ENCODE peak calls at places on chromosome 20, in ten cellular contexts. One of them, this sample, is unnamed.

GRCh38 chr20:62020935-62021701 is 44.6 kb downstream of the TAF4 start:
- DNase-seq in iris pigment epithelial cell: peak
- DNase-seq in spleen: no peak
- DNase-seq in stimulated activated CD4-positive, alpha-beta T cell treated with anti-CD3 and anti-CD28 coated beads, TNF-alpha, amount 100 ng/mL, for 48 hours: no peak
- DNase-seq in activated CD8-positive, alpha-beta T cell treated with anti-CD3 and anti-CD28 coated beads for 36 hours: no peak
- DNase-seq in NT2/D1: no peak
- DNase-seq in endothelial cell: no peak
- DNase-seq in NCI-H774: no peak
- DNase-seq in GM03348: peak
- DNase-seq in GDM1: no peak
- DNase-seq in this sample: no peak

GRCh38 chr20:57432874-57433491 is 41.8 kb downstream of the RBM38 start:
- DNase-seq in iris pigment epithelial cell: no peak
- DNase-seq in spleen: peak
- DNase-seq in stimulated activated CD4-positive, alpha-beta T cell treated with anti-CD3 and anti-CD28 coated beads, TNF-alpha, amount 100 ng/mL, for 48 hours: peak
- DNase-seq in activated CD8-positive, alpha-beta T cell treated with anti-CD3 and anti-CD28 coated beads for 36 hours: peak
- DNase-seq in NT2/D1: no peak
- DNase-seq in endothelial cell: no peak
- DNase-seq in NCI-H774: no peak
- DNase-seq in GM03348: no peak
- DNase-seq in GDM1: peak
- DNase-seq in this sample: peak

GRCh38 chr20:12058201-12058600 is 140.5 kb downstream of the BTBD3 start:
- DNase-seq in iris pigment epithelial cell: peak
- DNase-seq in spleen: no peak
- DNase-seq in stimulated activated CD4-positive, alpha-beta T cell treated with anti-CD3 and anti-CD28 coated beads, TNF-alpha, amount 100 ng/mL, for 48 hours: no peak
- DNase-seq in activated CD8-positive, alpha-beta T cell treated with anti-CD3 and anti-CD28 coated beads for 36 hours: no peak
- DNase-seq in NT2/D1: no peak
- DNase-seq in endothelial cell: no peak
- DNase-seq in NCI-H774: no peak
- DNase-seq in GM03348: no peak
- DNase-seq in GDM1: no peak
- DNase-seq in this sample: no peak

GRCh38 chr20:20837574-20838021 is 125.2 kb upstream of the RALGAPA2 start:
- DNase-seq in iris pigment epithelial cell: peak
- DNase-seq in spleen: no peak
- DNase-seq in stimulated activated CD4-positive, alpha-beta T cell treated with anti-CD3 and anti-CD28 coated beads, TNF-alpha, amount 100 ng/mL, for 48 hours: peak
- DNase-seq in activated CD8-positive, alpha-beta T cell treated with anti-CD3 and anti-CD28 coated beads for 36 hours: peak
- DNase-seq in NT2/D1: peak
- DNase-seq in endothelial cell: peak
- DNase-seq in NCI-H774: peak
- DNase-seq in GM03348: peak
- DNase-seq in GDM1: peak
- DNase-seq in this sample: peak

GRCh38 chr20:50558483-50558925 is 48.3 kb downstream of the PTPN1 start:
- DNase-seq in iris pigment epithelial cell: peak
- DNase-seq in spleen: no peak
- DNase-seq in stimulated activated CD4-positive, alpha-beta T cell treated with anti-CD3 and anti-CD28 coated beads, TNF-alpha, amount 100 ng/mL, for 48 hours: no peak
- DNase-seq in activated CD8-positive, alpha-beta T cell treated with anti-CD3 and anti-CD28 coated beads for 36 hours: no peak
- DNase-seq in NT2/D1: no peak
- DNase-seq in endothelial cell: no peak
- DNase-seq in NCI-H774: no peak
- DNase-seq in GM03348: no peak
- DNase-seq in GDM1: no peak
- DNase-seq in this sample: no peak

GRCh38 chr20:19851863-19852262 is 93.8 kb downstream of the RIN2 start:
- DNase-seq in iris pigment epithelial cell: no peak
- DNase-seq in spleen: no peak
- DNase-seq in stimulated activated CD4-positive, alpha-beta T cell treated with anti-CD3 and anti-CD28 coated beads, TNF-alpha, amount 100 ng/mL, for 48 hours: no peak
- DNase-seq in activated CD8-positive, alpha-beta T cell treated with anti-CD3 and anti-CD28 coated beads for 36 hours: no peak
- DNase-seq in NT2/D1: no peak
- DNase-seq in endothelial cell: no peak
- DNase-seq in NCI-H774: no peak
- DNase-seq in GM03348: no peak
- DNase-seq in GDM1: no peak
- DNase-seq in this sample: no peak

GRCh38 chr20:7926767-7927166 is 13.5 kb downstream of the HAO1 start:
- DNase-seq in iris pigment epithelial cell: peak
- DNase-seq in spleen: no peak
- DNase-seq in stimulated activated CD4-positive, alpha-beta T cell treated with anti-CD3 and anti-CD28 coated beads, TNF-alpha, amount 100 ng/mL, for 48 hours: no peak
- DNase-seq in activated CD8-positive, alpha-beta T cell treated with anti-CD3 and anti-CD28 coated beads for 36 hours: peak
- DNase-seq in NT2/D1: no peak
- DNase-seq in endothelial cell: no peak
- DNase-seq in NCI-H774: no peak
- DNase-seq in GM03348: peak
- DNase-seq in GDM1: no peak
- DNase-seq in this sample: no peak

GRCh38 chr20:571754-572331 is 28.3 kb upstream of the CSNK2A1 start:
- DNase-seq in iris pigment epithelial cell: no peak
- DNase-seq in spleen: no peak
- DNase-seq in stimulated activated CD4-positive, alpha-beta T cell treated with anti-CD3 and anti-CD28 coated beads, TNF-alpha, amount 100 ng/mL, for 48 hours: no peak
- DNase-seq in activated CD8-positive, alpha-beta T cell treated with anti-CD3 and anti-CD28 coated beads for 36 hours: no peak
- DNase-seq in NT2/D1: no peak
- DNase-seq in endothelial cell: peak
- DNase-seq in NCI-H774: no peak
- DNase-seq in GM03348: peak
- DNase-seq in GDM1: no peak
- DNase-seq in this sample: no peak

GRCh38 chr20:36149469-36149868 is 5.1 kb upstream of the EPB41L1 start:
- DNase-seq in iris pigment epithelial cell: no peak
- DNase-seq in spleen: no peak
- DNase-seq in stimulated activated CD4-positive, alpha-beta T cell treated with anti-CD3 and anti-CD28 coated beads, TNF-alpha, amount 100 ng/mL, for 48 hours: no peak
- DNase-seq in activated CD8-positive, alpha-beta T cell treated with anti-CD3 and anti-CD28 coated beads for 36 hours: no peak
- DNase-seq in NT2/D1: no peak
- DNase-seq in endothelial cell: no peak
- DNase-seq in NCI-H774: no peak
- DNase-seq in GM03348: no peak
- DNase-seq in GDM1: no peak
- DNase-seq in this sample: no peak

GRCh38 chr20:58677808-58678207 is 14.8 kb upstream of the NPEPL1 start:
- DNase-seq in iris pigment epithelial cell: no peak
- DNase-seq in spleen: no peak
- DNase-seq in stimulated activated CD4-positive, alpha-beta T cell treated with anti-CD3 and anti-CD28 coated beads, TNF-alpha, amount 100 ng/mL, for 48 hours: no peak
- DNase-seq in activated CD8-positive, alpha-beta T cell treated with anti-CD3 and anti-CD28 coated beads for 36 hours: no peak
- DNase-seq in NT2/D1: no peak
- DNase-seq in endothelial cell: no peak
- DNase-seq in NCI-H774: no peak
- DNase-seq in GM03348: no peak
- DNase-seq in GDM1: no peak
- DNase-seq in this sample: no peak

GRCh38 chr20:50274570-50275430 is 84.2 kb downstream of the CEBPB start:
- DNase-seq in iris pigment epithelial cell: no peak
- DNase-seq in spleen: peak
- DNase-seq in stimulated activated CD4-positive, alpha-beta T cell treated with anti-CD3 and anti-CD28 coated beads, TNF-alpha, amount 100 ng/mL, for 48 hours: no peak
- DNase-seq in activated CD8-positive, alpha-beta T cell treated with anti-CD3 and anti-CD28 coated beads for 36 hours: no peak
- DNase-seq in NT2/D1: no peak
- DNase-seq in endothelial cell: no peak
- DNase-seq in NCI-H774: no peak
- DNase-seq in GM03348: no peak
- DNase-seq in GDM1: no peak
- DNase-seq in this sample: no peak

GRCh38 chr20:8376940-8377339 is 244.9 kb downstream of the PLCB1 start:
- DNase-seq in iris pigment epithelial cell: no peak
- DNase-seq in spleen: no peak
- DNase-seq in stimulated activated CD4-positive, alpha-beta T cell treated with anti-CD3 and anti-CD28 coated beads, TNF-alpha, amount 100 ng/mL, for 48 hours: no peak
- DNase-seq in activated CD8-positive, alpha-beta T cell treated with anti-CD3 and anti-CD28 coated beads for 36 hours: no peak
- DNase-seq in NT2/D1: no peak
- DNase-seq in endothelial cell: no peak
- DNase-seq in NCI-H774: no peak
- DNase-seq in GM03348: no peak
- DNase-seq in GDM1: no peak
- DNase-seq in this sample: no peak

GRCh38 chr20:49479785-49480184 is 2.7 kb downstream of the KCNB1 start:
- DNase-seq in iris pigment epithelial cell: no peak
- DNase-seq in spleen: no peak
- DNase-seq in stimulated activated CD4-positive, alpha-beta T cell treated with anti-CD3 and anti-CD28 coated beads, TNF-alpha, amount 100 ng/mL, for 48 hours: no peak
- DNase-seq in activated CD8-positive, alpha-beta T cell treated with anti-CD3 and anti-CD28 coated beads for 36 hours: no peak
- DNase-seq in NT2/D1: no peak
- DNase-seq in endothelial cell: no peak
- DNase-seq in NCI-H774: no peak
- DNase-seq in GM03348: no peak
- DNase-seq in GDM1: no peak
- DNase-seq in this sample: no peak

GRCh38 chr20:36074983-36075382 is 79.6 kb upstream of the EPB41L1 start:
- DNase-seq in iris pigment epithelial cell: peak
- DNase-seq in spleen: no peak
- DNase-seq in stimulated activated CD4-positive, alpha-beta T cell treated with anti-CD3 and anti-CD28 coated beads, TNF-alpha, amount 100 ng/mL, for 48 hours: no peak
- DNase-seq in activated CD8-positive, alpha-beta T cell treated with anti-CD3 and anti-CD28 coated beads for 36 hours: no peak
- DNase-seq in NT2/D1: no peak
- DNase-seq in endothelial cell: no peak
- DNase-seq in NCI-H774: no peak
- DNase-seq in GM03348: no peak
- DNase-seq in GDM1: no peak
- DNase-seq in this sample: no peak

GRCh38 chr20:11366660-11367059 is 551.0 kb upstream of the BTBD3 start:
- DNase-seq in iris pigment epithelial cell: peak
- DNase-seq in spleen: no peak
- DNase-seq in stimulated activated CD4-positive, alpha-beta T cell treated with anti-CD3 and anti-CD28 coated beads, TNF-alpha, amount 100 ng/mL, for 48 hours: no peak
- DNase-seq in activated CD8-positive, alpha-beta T cell treated with anti-CD3 and anti-CD28 coated beads for 36 hours: no peak
- DNase-seq in NT2/D1: no peak
- DNase-seq in endothelial cell: no peak
- DNase-seq in NCI-H774: no peak
- DNase-seq in GM03348: no peak
- DNase-seq in GDM1: no peak
- DNase-seq in this sample: no peak

GRCh38 chr20:16446246-16446645 is 127.0 kb downstream of the KIF16B start:
- DNase-seq in iris pigment epithelial cell: no peak
- DNase-seq in spleen: no peak
- DNase-seq in stimulated activated CD4-positive, alpha-beta T cell treated with anti-CD3 and anti-CD28 coated beads, TNF-alpha, amount 100 ng/mL, for 48 hours: no peak
- DNase-seq in activated CD8-positive, alpha-beta T cell treated with anti-CD3 and anti-CD28 coated beads for 36 hours: no peak
- DNase-seq in NT2/D1: no peak
- DNase-seq in endothelial cell: no peak
- DNase-seq in NCI-H774: no peak
- DNase-seq in GM03348: no peak
- DNase-seq in GDM1: no peak
- DNase-seq in this sample: no peak

GRCh38 chr20:1946762-1947534 is 46.9 kb downstream of the PDYN start:
- DNase-seq in iris pigment epithelial cell: peak
- DNase-seq in spleen: peak
- DNase-seq in stimulated activated CD4-positive, alpha-beta T cell treated with anti-CD3 and anti-CD28 coated beads, TNF-alpha, amount 100 ng/mL, for 48 hours: no peak
- DNase-seq in activated CD8-positive, alpha-beta T cell treated with anti-CD3 and anti-CD28 coated beads for 36 hours: no peak
- DNase-seq in NT2/D1: peak
- DNase-seq in endothelial cell: peak
- DNase-seq in NCI-H774: no peak
- DNase-seq in GM03348: peak
- DNase-seq in GDM1: no peak
- DNase-seq in this sample: no peak

GRCh38 chr20:56945057-56945456 is 316.0 kb downstream of the TFAP2C start:
- DNase-seq in iris pigment epithelial cell: no peak
- DNase-seq in spleen: no peak
- DNase-seq in stimulated activated CD4-positive, alpha-beta T cell treated with anti-CD3 and anti-CD28 coated beads, TNF-alpha, amount 100 ng/mL, for 48 hours: no peak
- DNase-seq in activated CD8-positive, alpha-beta T cell treated with anti-CD3 and anti-CD28 coated beads for 36 hours: no peak
- DNase-seq in NT2/D1: no peak
- DNase-seq in endothelial cell: no peak
- DNase-seq in NCI-H774: no peak
- DNase-seq in GM03348: peak
- DNase-seq in GDM1: no peak
- DNase-seq in this sample: no peak

GRCh38 chr20:5864873-5865582 is 85.3 kb downstream of the TRMT6 start:
- DNase-seq in iris pigment epithelial cell: peak
- DNase-seq in spleen: no peak
- DNase-seq in stimulated activated CD4-positive, alpha-beta T cell treated with anti-CD3 and anti-CD28 coated beads, TNF-alpha, amount 100 ng/mL, for 48 hours: no peak
- DNase-seq in activated CD8-positive, alpha-beta T cell treated with anti-CD3 and anti-CD28 coated beads for 36 hours: peak
- DNase-seq in NT2/D1: no peak
- DNase-seq in endothelial cell: no peak
- DNase-seq in NCI-H774: no peak
- DNase-seq in GM03348: no peak
- DNase-seq in GDM1: no peak
- DNase-seq in this sample: peak

GRCh38 chr20:50450961-50451752 is 59.0 kb upstream of the PTPN1 start:
- DNase-seq in iris pigment epithelial cell: peak
- DNase-seq in spleen: peak
- DNase-seq in stimulated activated CD4-positive, alpha-beta T cell treated with anti-CD3 and anti-CD28 coated beads, TNF-alpha, amount 100 ng/mL, for 48 hours: no peak
- DNase-seq in activated CD8-positive, alpha-beta T cell treated with anti-CD3 and anti-CD28 coated beads for 36 hours: peak
- DNase-seq in NT2/D1: peak
- DNase-seq in endothelial cell: no peak
- DNase-seq in NCI-H774: no peak
- DNase-seq in GM03348: peak
- DNase-seq in GDM1: peak
- DNase-seq in this sample: peak

GRCh38 chr20:58678806-58679205 is 13.8 kb upstream of the NPEPL1 start:
- DNase-seq in iris pigment epithelial cell: no peak
- DNase-seq in spleen: no peak
- DNase-seq in stimulated activated CD4-positive, alpha-beta T cell treated with anti-CD3 and anti-CD28 coated beads, TNF-alpha, amount 100 ng/mL, for 48 hours: no peak
- DNase-seq in activated CD8-positive, alpha-beta T cell treated with anti-CD3 and anti-CD28 coated beads for 36 hours: no peak
- DNase-seq in NT2/D1: no peak
- DNase-seq in endothelial cell: no peak
- DNase-seq in NCI-H774: no peak
- DNase-seq in GM03348: no peak
- DNase-seq in GDM1: no peak
- DNase-seq in this sample: no peak

GRCh38 chr20:53748176-53748575 is 154.5 kb upstream of the ZNF217 start:
- DNase-seq in iris pigment epithelial cell: no peak
- DNase-seq in spleen: no peak
- DNase-seq in stimulated activated CD4-positive, alpha-beta T cell treated with anti-CD3 and anti-CD28 coated beads, TNF-alpha, amount 100 ng/mL, for 48 hours: no peak
- DNase-seq in activated CD8-positive, alpha-beta T cell treated with anti-CD3 and anti-CD28 coated beads for 36 hours: no peak
- DNase-seq in NT2/D1: no peak
- DNase-seq in endothelial cell: no peak
- DNase-seq in NCI-H774: no peak
- DNase-seq in GM03348: no peak
- DNase-seq in GDM1: no peak
- DNase-seq in this sample: no peak

GRCh38 chr20:45487231-45487635 is 17.7 kb downstream of the WFDC2 start:
- DNase-seq in iris pigment epithelial cell: no peak
- DNase-seq in spleen: no peak
- DNase-seq in stimulated activated CD4-positive, alpha-beta T cell treated with anti-CD3 and anti-CD28 coated beads, TNF-alpha, amount 100 ng/mL, for 48 hours: no peak
- DNase-seq in activated CD8-positive, alpha-beta T cell treated with anti-CD3 and anti-CD28 coated beads for 36 hours: peak
- DNase-seq in NT2/D1: no peak
- DNase-seq in endothelial cell: peak
- DNase-seq in NCI-H774: no peak
- DNase-seq in GM03348: no peak
- DNase-seq in GDM1: no peak
- DNase-seq in this sample: no peak

GRCh38 chr20:10958279-10958678 is 284.5 kb upstream of the JAG1 start:
- DNase-seq in iris pigment epithelial cell: peak
- DNase-seq in spleen: no peak
- DNase-seq in stimulated activated CD4-positive, alpha-beta T cell treated with anti-CD3 and anti-CD28 coated beads, TNF-alpha, amount 100 ng/mL, for 48 hours: no peak
- DNase-seq in activated CD8-positive, alpha-beta T cell treated with anti-CD3 and anti-CD28 coated beads for 36 hours: no peak
- DNase-seq in NT2/D1: no peak
- DNase-seq in endothelial cell: no peak
- DNase-seq in NCI-H774: no peak
- DNase-seq in GM03348: no peak
- DNase-seq in GDM1: no peak
- DNase-seq in this sample: no peak

GRCh38 chr20:556984-557383 is 13.4 kb upstream of the CSNK2A1 start:
- DNase-seq in iris pigment epithelial cell: no peak
- DNase-seq in spleen: no peak
- DNase-seq in stimulated activated CD4-positive, alpha-beta T cell treated with anti-CD3 and anti-CD28 coated beads, TNF-alpha, amount 100 ng/mL, for 48 hours: no peak
- DNase-seq in activated CD8-positive, alpha-beta T cell treated with anti-CD3 and anti-CD28 coated beads for 36 hours: no peak
- DNase-seq in NT2/D1: no peak
- DNase-seq in endothelial cell: no peak
- DNase-seq in NCI-H774: no peak
- DNase-seq in GM03348: no peak
- DNase-seq in GDM1: no peak
- DNase-seq in this sample: no peak